ENCODE peak calls at places on chromosome 15, in six cellular contexts. J is HEK293T; O is heart left ventricle; E is neural progenitor cell; I is stimulated activated CD4-positive, alpha-beta T cell treated with anti-CD3 and anti-CD28 coated beads, TNF-alpha, amount 100 ng/mL, for 4 hours; B is GM06990. X is an unnamed sample.

GRCh38 chr15:96497951-96498350 is 167.5 kb downstream of the NR2F2 start:
- DNase-seq in E (no peak), O (no peak), I (no peak), J (no peak), B (no peak), X (no peak)

GRCh38 chr15:35312355-35312754 is 227.3 kb upstream of the NANOGP8 start:
- DNase-seq in E (no peak), O (no peak), B (no peak), I (no peak), J (no peak), X (no peak)

GRCh38 chr15:48925714-48926223 is 38.0 kb downstream of the SHC4 start:
- DNase-seq in J (no peak), B (no peak), I (no peak), E (no peak), O (no peak), X (no peak)

GRCh38 chr15:68209735-68210408 is 4.7 kb upstream of the CALML4 start:
- DNase-seq in J (no peak), O (no peak), B (peak), E (no peak), I (no peak), X (peak)

GRCh38 chr15:91022832-91023129 is 387 bp upstream of the VPS33B start:
- DNase-seq in B (no peak), I (no peak), E (no peak), J (no peak), O (no peak), X (no peak)

GRCh38 chr15:57183614-57184344 is 192.5 kb upstream of the CGNL1 start:
- DNase-seq in O (no peak), I (no peak), E (no peak), B (no peak), J (no peak), X (no peak)

GRCh38 chr15:62390793-62391543 is 225.9 kb upstream of the C2CD4B start:
- DNase-seq in B (peak), E (peak), I (no peak), J (peak), O (peak), X (peak)

GRCh38 chr15:66231421-66232266 is 21.9 kb downstream of the MEGF11 start:
- DNase-seq in O (no peak), E (peak), B (no peak), J (no peak), I (no peak), X (no peak)

GRCh38 chr15:33584797-33585196 is 274.0 kb downstream of the RYR3 start:
- DNase-seq in E (no peak), J (no peak), I (no peak), O (no peak), B (no peak), X (no peak)

GRCh38 chr15:72118400-72118978 is at the start of gene SENP8:
- DNase-seq in E (no peak), O (no peak), J (peak), B (no peak), I (no peak), X (no peak)

GRCh38 chr15:71364117-71364584 is 248.9 kb downstream of the THSD4 start:
- DNase-seq in I (no peak), E (no peak), B (no peak), J (peak), O (no peak), X (no peak)

GRCh38 chr15:63446260-63446659 is 58.1 kb upstream of the USP3 start:
- DNase-seq in E (no peak), O (no peak), J (no peak), B (no peak), I (no peak), X (no peak)

GRCh38 chr15:101499863-101500713 is 10.6 kb upstream of the PCSK6 start:
- DNase-seq in B (peak), I (no peak), O (peak), J (no peak), E (no peak), X (peak)

GRCh38 chr15:65653341-65653740 is 31.6 kb downstream of the SLC24A1 start:
- DNase-seq in I (no peak), J (no peak), E (no peak), B (no peak), O (no peak), X (no peak)

GRCh38 chr15:99115300-99116215 is 10.7 kb downstream of the SYNM start:
- DNase-seq in B (no peak), I (no peak), O (no peak), J (no peak), E (no peak), X (peak)

GRCh38 chr15:78661001-78661400 is 20.0 kb upstream of the CHRNB4 start:
- DNase-seq in B (no peak), I (no peak), J (no peak), O (no peak), E (no peak), X (no peak)

GRCh38 chr15:34691024-34691423 is 63.8 kb downstream of the GJD2 start:
- DNase-seq in I (no peak), B (no peak), J (no peak), O (no peak), E (no peak), X (no peak)

GRCh38 chr15:68354923-68355322 is 77.0 kb downstream of the ITGA11 start:
- DNase-seq in I (no peak), O (no peak), J (no peak), E (no peak), B (no peak), X (no peak)

GRCh38 chr15:73482184-73482583 is 39.2 kb downstream of the REC114 start:
- DNase-seq in O (no peak), I (no peak), B (no peak), J (no peak), E (no peak), X (no peak)

GRCh38 chr15:100172356-100173024 is 169.3 kb downstream of the ADAMTS17 start:
- DNase-seq in B (no peak), O (no peak), E (no peak), I (no peak), J (no peak), X (no peak)

GRCh38 chr15:40806672-40807027 is 239 bp upstream of the ZFYVE19 start:
- DNase-seq in O (no peak), B (no peak), J (no peak), E (no peak), I (no peak), X (no peak)

GRCh38 chr15:88204584-88204983 is 52.0 kb downstream of the NTRK3 start:
- DNase-seq in I (no peak), B (no peak), J (no peak), E (no peak), O (no peak), X (no peak)

GRCh38 chr15:92625297-92625980 is 30.1 kb downstream of the FAM174B start:
- DNase-seq in O (no peak), E (no peak), J (no peak), B (peak), I (no peak), X (no peak)

GRCh38 chr15:41609123-41609522 is 50.1 kb downstream of the TYRO3 start:
- DNase-seq in O (no peak), E (no peak), B (no peak), I (no peak), J (no peak), X (no peak)

GRCh38 chr15:38038659-38039442 is 104.4 kb downstream of the TMCO5A start:
- DNase-seq in J (no peak), B (no peak), I (no peak), E (no peak), O (no peak), X (no peak)

GRCh38 chr15:83310521-83311456 is 26.3 kb upstream of the BNC1 start:
- DNase-seq in I (no peak), B (no peak), E (no peak), O (no peak), J (no peak), X (no peak)

GRCh38 chr15:100781061-100781960 is 98.3 kb upstream of the ALDH1A3 start:
- DNase-seq in B (no peak), E (peak), O (no peak), J (no peak), I (no peak), X (peak)

GRCh38 chr15:101489633-101490407 is at the start of gene PCSK6:
- DNase-seq in B (no peak), I (no peak), O (peak), E (peak), J (peak), X (no peak)

GRCh38 chr15:26087881-26088280 is 224.8 kb upstream of the ATP10A start:
- DNase-seq in J (no peak), I (no peak), E (no peak), B (no peak), O (no peak), X (no peak)

GRCh38 chr15:57026016-57026602 is 107.7 kb downstream of the TCF12 start:
- DNase-seq in O (no peak), J (no peak), E (no peak), B (no peak), I (no peak), X (no peak)

GRCh38 chr15:59329570-59330350 is 42.9 kb downstream of the MYO1E start:
- DNase-seq in O (no peak), E (no peak), B (no peak), J (no peak), I (no peak), X (no peak)

GRCh38 chr15:82699726-82700125 is 9.9 kb downstream of the AP3B2 start:
- DNase-seq in I (no peak), O (no peak), J (no peak), B (no peak), E (peak), X (no peak)

GRCh38 chr15:40843885-40844542 is at the start of gene SPINT1:
- DNase-seq in B (peak), I (peak), J (no peak), E (peak), O (no peak), X (no peak)

GRCh38 chr15:80070840-80071239 is 11.4 kb downstream of the ZFAND6 start:
- DNase-seq in I (no peak), E (no peak), J (no peak), B (no peak), O (no peak), X (no peak)